ENCODE peak calls at places on chromosome 1, in six cellular contexts. One of them, this sample, is unnamed.

GRCh38 chr1:213958346-213958745 is 29.4 kb upstream of the PROX1 start:
- DNase-seq in nephron progenitor cell: no peak
- DNase-seq in body of pancreas: no peak
- DNase-seq in ovary: no peak
- DNase-seq in pancreas: no peak
- DNase-seq in heart left ventricle: no peak
- DNase-seq in this sample: no peak

GRCh38 chr1:206538086-206538781 is 30.9 kb downstream of the RASSF5 start:
- DNase-seq in nephron progenitor cell: no peak
- DNase-seq in body of pancreas: no peak
- DNase-seq in ovary: no peak
- DNase-seq in pancreas: no peak
- DNase-seq in heart left ventricle: no peak
- DNase-seq in this sample: no peak

GRCh38 chr1:80801691-80802090 is 999.0 kb upstream of the ADGRL2 start:
- DNase-seq in nephron progenitor cell: no peak
- DNase-seq in body of pancreas: no peak
- DNase-seq in ovary: no peak
- DNase-seq in pancreas: no peak
- DNase-seq in heart left ventricle: no peak
- DNase-seq in this sample: no peak

GRCh38 chr1:2276803-2277580 is 48.9 kb downstream of the SKI start:
- DNase-seq in nephron progenitor cell: no peak
- DNase-seq in body of pancreas: no peak
- DNase-seq in ovary: no peak
- DNase-seq in pancreas: no peak
- DNase-seq in heart left ventricle: peak
- DNase-seq in this sample: no peak

GRCh38 chr1:32741417-32742131 is 39.0 kb upstream of the SYNC start:
- DNase-seq in nephron progenitor cell: peak
- DNase-seq in body of pancreas: peak
- DNase-seq in ovary: peak
- DNase-seq in pancreas: no peak
- DNase-seq in heart left ventricle: no peak
- DNase-seq in this sample: peak

GRCh38 chr1:94092210-94092613 is 28.7 kb downstream of the ABCA4 start:
- DNase-seq in nephron progenitor cell: no peak
- DNase-seq in body of pancreas: no peak
- DNase-seq in ovary: no peak
- DNase-seq in pancreas: no peak
- DNase-seq in heart left ventricle: no peak
- DNase-seq in this sample: no peak

GRCh38 chr1:119582801-119583200 is 65.3 kb downstream of the ZNF697 start:
- DNase-seq in nephron progenitor cell: peak
- DNase-seq in body of pancreas: peak
- DNase-seq in ovary: peak
- DNase-seq in pancreas: peak
- DNase-seq in heart left ventricle: peak
- DNase-seq in this sample: peak

GRCh38 chr1:46184920-46185658 is 8.8 kb upstream of the P3R3URF start:
- DNase-seq in nephron progenitor cell: no peak
- DNase-seq in body of pancreas: no peak
- DNase-seq in ovary: no peak
- DNase-seq in pancreas: no peak
- DNase-seq in heart left ventricle: no peak
- DNase-seq in this sample: no peak

GRCh38 chr1:119767486-119767885 is 1.2 kb downstream of the HMGCS2 start:
- DNase-seq in nephron progenitor cell: no peak
- DNase-seq in body of pancreas: no peak
- DNase-seq in ovary: no peak
- DNase-seq in pancreas: no peak
- DNase-seq in heart left ventricle: no peak
- DNase-seq in this sample: no peak

GRCh38 chr1:202161151-202162048 is 998 bp upstream of the PTPN7 start:
- DNase-seq in nephron progenitor cell: no peak
- DNase-seq in body of pancreas: no peak
- DNase-seq in ovary: no peak
- DNase-seq in pancreas: no peak
- DNase-seq in heart left ventricle: no peak
- DNase-seq in this sample: no peak

GRCh38 chr1:27057801-27058647 is 45.4 kb upstream of the TENT5B start:
- DNase-seq in nephron progenitor cell: peak
- DNase-seq in body of pancreas: no peak
- DNase-seq in ovary: no peak
- DNase-seq in pancreas: no peak
- DNase-seq in heart left ventricle: peak
- DNase-seq in this sample: peak

GRCh38 chr1:109094377-109094803 is 3.8 kb downstream of the TMEM167B start:
- DNase-seq in nephron progenitor cell: no peak
- DNase-seq in body of pancreas: no peak
- DNase-seq in ovary: no peak
- DNase-seq in pancreas: no peak
- DNase-seq in heart left ventricle: no peak
- DNase-seq in this sample: no peak

GRCh38 chr1:109090415-109091195 is at the start of gene TMEM167B:
- DNase-seq in nephron progenitor cell: peak
- DNase-seq in body of pancreas: peak
- DNase-seq in ovary: peak
- DNase-seq in pancreas: peak
- DNase-seq in heart left ventricle: peak
- DNase-seq in this sample: peak

GRCh38 chr1:109091196-109092193 is 931 bp downstream of the TMEM167B start:
- DNase-seq in nephron progenitor cell: no peak
- DNase-seq in body of pancreas: no peak
- DNase-seq in ovary: no peak
- DNase-seq in pancreas: no peak
- DNase-seq in heart left ventricle: no peak
- DNase-seq in this sample: peak

GRCh38 chr1:109084563-109085517 is 5.7 kb upstream of the TMEM167B start:
- DNase-seq in nephron progenitor cell: no peak
- DNase-seq in body of pancreas: no peak
- DNase-seq in ovary: no peak
- DNase-seq in pancreas: no peak
- DNase-seq in heart left ventricle: no peak
- DNase-seq in this sample: no peak

DNA sequence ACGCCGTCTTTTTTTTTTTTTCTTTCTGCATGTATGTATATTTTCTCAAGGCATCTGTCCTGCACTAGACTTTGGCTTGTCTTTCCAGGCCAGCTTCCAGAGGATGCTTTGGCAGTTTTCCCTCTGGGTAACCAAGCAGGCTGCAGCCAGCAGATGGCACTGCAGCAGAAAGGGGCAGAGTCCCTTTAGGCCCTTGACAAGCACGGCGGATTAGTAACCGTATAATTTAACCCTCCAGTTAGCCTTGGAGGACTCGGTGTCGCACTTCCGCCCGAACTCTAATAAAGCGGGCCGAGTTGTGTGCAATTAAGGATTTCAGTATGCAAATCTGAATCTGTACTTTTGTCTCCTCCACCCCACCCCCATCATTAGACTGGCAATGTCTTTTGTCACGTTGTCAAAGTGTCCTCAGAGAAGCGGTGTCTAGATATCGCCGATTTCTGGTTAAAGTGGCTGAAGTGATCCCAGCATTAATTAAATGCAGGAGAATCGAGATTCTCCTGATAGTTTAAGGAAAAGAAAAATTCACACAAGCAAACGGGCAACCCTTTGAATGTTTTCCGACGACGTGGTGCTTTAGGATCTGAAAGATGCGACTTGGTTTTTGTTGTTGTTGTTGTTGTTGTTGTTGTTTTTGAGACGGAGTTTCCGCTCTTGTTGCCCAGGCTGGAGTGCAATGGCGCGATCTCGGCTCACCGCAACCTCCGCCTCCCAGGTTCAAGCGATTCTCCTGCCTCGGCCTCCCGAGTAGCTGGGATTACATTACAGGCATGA is 1.1 kb upstream of the TMEM167B start:
- DNase-seq in nephron progenitor cell: peak
- DNase-seq in body of pancreas: peak
- DNase-seq in ovary: peak
- DNase-seq in pancreas: peak
- DNase-seq in heart left ventricle: no peak
- DNase-seq in this sample: peak
- TF ChIP-seq CTCF in nephron progenitor cell: no peak
- TF ChIP-seq CTCF in body of pancreas: peak
- TF ChIP-seq CTCF in ovary: no peak
- TF ChIP-seq CTCF in pancreas: peak
- TF ChIP-seq CTCF in heart left ventricle: peak
- TF ChIP-seq CTCF in this sample: peak

GRCh38 chr1:154808261-154808908 is 61.7 kb downstream of the KCNN3 start:
- DNase-seq in nephron progenitor cell: no peak
- DNase-seq in body of pancreas: no peak
- DNase-seq in ovary: no peak
- DNase-seq in pancreas: no peak
- DNase-seq in heart left ventricle: no peak
- DNase-seq in this sample: no peak

GRCh38 chr1:154809436-154810413 is 60.4 kb downstream of the KCNN3 start:
- DNase-seq in nephron progenitor cell: no peak
- DNase-seq in body of pancreas: no peak
- DNase-seq in ovary: no peak
- DNase-seq in pancreas: no peak
- DNase-seq in heart left ventricle: no peak
- DNase-seq in this sample: no peak

GRCh38 chr1:154806333-154806732 is 63.7 kb downstream of the KCNN3 start:
- DNase-seq in nephron progenitor cell: no peak
- DNase-seq in body of pancreas: no peak
- DNase-seq in ovary: no peak
- DNase-seq in pancreas: no peak
- DNase-seq in heart left ventricle: no peak
- DNase-seq in this sample: no peak

GRCh38 chr1:154808909-154809262 is 61.2 kb downstream of the KCNN3 start:
- DNase-seq in nephron progenitor cell: peak
- DNase-seq in body of pancreas: no peak
- DNase-seq in ovary: no peak
- DNase-seq in pancreas: no peak
- DNase-seq in heart left ventricle: no peak
- DNase-seq in this sample: peak

GRCh38 chr1:154807048-154807591 is 63.0 kb downstream of the KCNN3 start:
- DNase-seq in nephron progenitor cell: no peak
- DNase-seq in body of pancreas: no peak
- DNase-seq in ovary: no peak
- DNase-seq in pancreas: no peak
- DNase-seq in heart left ventricle: no peak
- DNase-seq in this sample: peak
- TF ChIP-seq CTCF in nephron progenitor cell: no peak
- TF ChIP-seq CTCF in body of pancreas: no peak
- TF ChIP-seq CTCF in ovary: no peak
- TF ChIP-seq CTCF in pancreas: no peak
- TF ChIP-seq CTCF in heart left ventricle: no peak
- TF ChIP-seq CTCF in this sample: no peak

GRCh38 chr1:109483658-109484518 is at the start of gene ATXN7L2:
- DNase-seq in nephron progenitor cell: peak
- DNase-seq in body of pancreas: peak
- DNase-seq in ovary: peak
- DNase-seq in pancreas: peak
- DNase-seq in heart left ventricle: peak
- DNase-seq in this sample: peak

GRCh38 chr1:109481646-109482045 is 2.1 kb upstream of the ATXN7L2 start:
- DNase-seq in nephron progenitor cell: no peak
- DNase-seq in body of pancreas: no peak
- DNase-seq in ovary: no peak
- DNase-seq in pancreas: no peak
- DNase-seq in heart left ventricle: no peak
- DNase-seq in this sample: no peak

GRCh38 chr1:109484519-109484975 is 842 bp downstream of the ATXN7L2 start:
- DNase-seq in nephron progenitor cell: no peak
- DNase-seq in body of pancreas: no peak
- DNase-seq in ovary: no peak
- DNase-seq in pancreas: no peak
- DNase-seq in heart left ventricle: no peak
- DNase-seq in this sample: no peak

GRCh38 chr1:109482242-109482641 is 1.5 kb upstream of the ATXN7L2 start:
- DNase-seq in nephron progenitor cell: no peak
- DNase-seq in body of pancreas: no peak
- DNase-seq in ovary: no peak
- DNase-seq in pancreas: no peak
- DNase-seq in heart left ventricle: no peak
- DNase-seq in this sample: no peak

DNA sequence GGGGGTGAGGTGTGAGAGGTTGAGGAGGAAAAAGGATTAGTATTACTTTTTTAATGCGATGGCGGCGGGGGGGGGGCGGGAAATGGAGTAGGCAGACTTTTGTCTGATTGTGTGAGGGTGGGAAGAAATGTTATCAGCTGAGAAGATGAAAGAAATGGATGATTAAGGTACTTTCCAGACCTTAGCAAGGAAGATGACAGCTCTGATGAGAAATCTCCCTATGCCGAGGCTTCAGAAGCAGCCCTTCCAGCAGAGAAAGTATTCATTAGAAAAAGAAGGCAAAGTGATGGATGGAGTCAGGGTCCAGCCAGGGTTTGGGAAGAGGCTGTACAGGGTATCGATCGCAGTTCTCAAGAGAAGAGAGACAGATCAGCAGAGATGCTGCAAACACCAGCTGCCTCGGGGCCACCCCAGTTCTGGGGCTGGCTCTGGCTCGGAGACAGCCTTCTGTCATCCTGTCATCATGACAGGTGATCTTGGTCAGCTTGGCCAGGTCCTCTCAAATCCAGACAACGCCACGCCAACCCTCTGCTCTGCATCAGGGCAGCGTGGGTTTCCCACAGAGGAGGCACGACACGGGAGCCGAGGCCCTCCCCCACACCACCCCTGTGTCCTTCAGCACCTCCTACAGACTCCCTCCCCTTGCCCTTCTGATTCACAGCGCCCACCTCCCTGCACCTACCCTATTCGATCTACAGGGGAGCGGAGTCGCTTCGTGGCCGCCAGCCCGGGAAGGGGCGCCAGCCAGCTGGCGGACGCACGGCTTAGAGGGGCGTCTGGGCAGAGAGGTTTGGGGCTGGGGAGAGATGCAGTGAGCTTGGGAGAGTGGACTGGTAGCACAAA is 688 bp upstream of the ATXN7L2 start:
- DNase-seq in nephron progenitor cell: peak
- DNase-seq in body of pancreas: peak
- DNase-seq in ovary: peak
- DNase-seq in pancreas: peak
- DNase-seq in heart left ventricle: peak
- DNase-seq in this sample: no peak
- TF ChIP-seq CTCF in nephron progenitor cell: peak
- TF ChIP-seq CTCF in body of pancreas: no peak
- TF ChIP-seq CTCF in ovary: no peak
- TF ChIP-seq CTCF in pancreas: no peak
- TF ChIP-seq CTCF in heart left ventricle: no peak
- TF ChIP-seq CTCF in this sample: no peak

DNA sequence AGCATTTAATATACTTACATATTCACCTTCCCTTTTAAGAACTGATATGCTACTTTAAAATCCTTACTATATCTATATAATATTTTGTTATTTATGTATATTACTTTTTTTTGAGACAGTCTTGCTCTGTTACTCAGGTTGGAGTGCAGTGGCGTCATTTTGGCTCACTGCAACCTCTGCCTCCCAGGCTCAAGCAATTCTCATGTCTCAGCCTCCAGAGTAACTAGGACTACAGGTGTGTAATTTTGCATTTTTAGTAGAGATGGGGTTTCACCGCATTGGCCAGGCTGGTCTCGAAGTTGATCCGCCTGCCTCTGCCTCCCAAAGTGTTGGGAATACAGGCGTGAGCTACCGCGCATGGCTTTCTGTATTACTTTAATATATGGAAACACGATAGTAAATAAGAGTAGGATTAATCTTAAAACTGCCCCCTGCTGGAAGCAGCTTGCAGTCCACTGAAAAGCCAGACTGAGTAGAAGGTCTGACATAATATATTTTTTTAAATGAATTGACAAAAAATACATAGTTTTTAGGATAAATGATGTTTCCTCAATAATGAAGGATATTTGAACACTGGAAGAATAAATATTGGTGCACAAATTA is 24.4 kb downstream of the RCAN3 start:
- DNase-seq in nephron progenitor cell: no peak
- DNase-seq in body of pancreas: peak
- DNase-seq in ovary: no peak
- DNase-seq in pancreas: no peak
- DNase-seq in heart left ventricle: no peak
- DNase-seq in this sample: no peak
- TF ChIP-seq CTCF in nephron progenitor cell: peak
- TF ChIP-seq CTCF in body of pancreas: peak
- TF ChIP-seq CTCF in ovary: no peak
- TF ChIP-seq CTCF in pancreas: peak
- TF ChIP-seq CTCF in heart left ventricle: peak
- TF ChIP-seq CTCF in this sample: peak